ENCODE peak calls at places on chromosome 1, in seven cellular contexts. One of them, this sample, is unnamed.

GRCh38 chr1:93964096-93964776 is 55.0 kb upstream of the GCLM start:
- DNase-seq in body of pancreas: no peak
- DNase-seq in A549: no peak
- DNase-seq in mesendoderm: no peak
- DNase-seq in fibroblast of lung: no peak
- DNase-seq in choroid plexus epithelial cell: no peak
- DNase-seq in heart left ventricle: no peak
- DNase-seq in this sample: no peak

GRCh38 chr1:182279724-182280506 is 111.7 kb downstream of the GLUL start:
- DNase-seq in body of pancreas: peak
- DNase-seq in A549: no peak
- DNase-seq in mesendoderm: peak
- DNase-seq in fibroblast of lung: no peak
- DNase-seq in choroid plexus epithelial cell: no peak
- DNase-seq in heart left ventricle: no peak
- DNase-seq in this sample: no peak

GRCh38 chr1:6507461-6507911 is 16.0 kb upstream of the PLEKHG5 start:
- DNase-seq in body of pancreas: no peak
- DNase-seq in A549: no peak
- DNase-seq in mesendoderm: no peak
- DNase-seq in fibroblast of lung: no peak
- DNase-seq in choroid plexus epithelial cell: no peak
- DNase-seq in heart left ventricle: no peak
- DNase-seq in this sample: no peak

GRCh38 chr1:84165566-84165965 is 21.5 kb downstream of the PRKACB start:
- DNase-seq in body of pancreas: no peak
- DNase-seq in A549: no peak
- DNase-seq in mesendoderm: no peak
- DNase-seq in fibroblast of lung: no peak
- DNase-seq in choroid plexus epithelial cell: no peak
- DNase-seq in heart left ventricle: no peak
- DNase-seq in this sample: no peak

GRCh38 chr1:206803221-206803730 is 31.0 kb upstream of the IL10 start:
- DNase-seq in body of pancreas: no peak
- DNase-seq in A549: no peak
- DNase-seq in mesendoderm: peak
- DNase-seq in fibroblast of lung: no peak
- DNase-seq in choroid plexus epithelial cell: no peak
- DNase-seq in heart left ventricle: no peak
- DNase-seq in this sample: peak

GRCh38 chr1:40948741-40949528 is 30.6 kb upstream of the CTPS1 start:
- DNase-seq in body of pancreas: peak
- DNase-seq in A549: peak
- DNase-seq in mesendoderm: peak
- DNase-seq in fibroblast of lung: peak
- DNase-seq in choroid plexus epithelial cell: peak
- DNase-seq in heart left ventricle: no peak
- DNase-seq in this sample: peak

GRCh38 chr1:86704972-86705632 is 726 bp downstream of the SH3GLB1 start:
- DNase-seq in body of pancreas: peak
- DNase-seq in A549: peak
- DNase-seq in mesendoderm: peak
- DNase-seq in fibroblast of lung: peak
- DNase-seq in choroid plexus epithelial cell: peak
- DNase-seq in heart left ventricle: peak
- DNase-seq in this sample: no peak

GRCh38 chr1:22383526-22384291 is 67.9 kb upstream of the ZBTB40 start:
- DNase-seq in body of pancreas: no peak
- DNase-seq in A549: peak
- DNase-seq in mesendoderm: no peak
- DNase-seq in fibroblast of lung: no peak
- DNase-seq in choroid plexus epithelial cell: no peak
- DNase-seq in heart left ventricle: no peak
- DNase-seq in this sample: no peak

GRCh38 chr1:59366352-59366751 is 69.5 kb downstream of the FGGY start:
- DNase-seq in body of pancreas: no peak
- DNase-seq in A549: no peak
- DNase-seq in mesendoderm: no peak
- DNase-seq in fibroblast of lung: peak
- DNase-seq in choroid plexus epithelial cell: peak
- DNase-seq in heart left ventricle: no peak
- DNase-seq in this sample: no peak

GRCh38 chr1:226125831-226126230 is 60.7 kb downstream of the ACBD3 start:
- DNase-seq in body of pancreas: no peak
- DNase-seq in A549: no peak
- DNase-seq in mesendoderm: no peak
- DNase-seq in fibroblast of lung: peak
- DNase-seq in choroid plexus epithelial cell: no peak
- DNase-seq in heart left ventricle: no peak
- DNase-seq in this sample: no peak

GRCh38 chr1:151908228-151908691 is 1.1 kb downstream of the THEM4 start:
- DNase-seq in body of pancreas: no peak
- DNase-seq in A549: no peak
- DNase-seq in mesendoderm: peak
- DNase-seq in fibroblast of lung: peak
- DNase-seq in choroid plexus epithelial cell: peak
- DNase-seq in heart left ventricle: no peak
- DNase-seq in this sample: no peak

GRCh38 chr1:6384962-6385672 is 8.4 kb downstream of the ACOT7 start:
- DNase-seq in body of pancreas: peak
- DNase-seq in A549: no peak
- DNase-seq in mesendoderm: no peak
- DNase-seq in fibroblast of lung: peak
- DNase-seq in choroid plexus epithelial cell: no peak
- DNase-seq in heart left ventricle: no peak
- DNase-seq in this sample: no peak

GRCh38 chr1:175206687-175207086 is 14.1 kb upstream of the KIAA0040 start:
- DNase-seq in body of pancreas: no peak
- DNase-seq in A549: no peak
- DNase-seq in mesendoderm: no peak
- DNase-seq in fibroblast of lung: no peak
- DNase-seq in choroid plexus epithelial cell: no peak
- DNase-seq in heart left ventricle: no peak
- DNase-seq in this sample: no peak

GRCh38 chr1:149978547-149979023 is 31.9 kb downstream of the OTUD7B start:
- DNase-seq in body of pancreas: peak
- DNase-seq in A549: no peak
- DNase-seq in mesendoderm: no peak
- DNase-seq in fibroblast of lung: no peak
- DNase-seq in choroid plexus epithelial cell: peak
- DNase-seq in heart left ventricle: no peak
- DNase-seq in this sample: no peak

GRCh38 chr1:97137862-97138514 is 416.4 kb downstream of the PTBP2 start:
- DNase-seq in body of pancreas: peak
- DNase-seq in A549: peak
- DNase-seq in mesendoderm: peak
- DNase-seq in fibroblast of lung: peak
- DNase-seq in choroid plexus epithelial cell: peak
- DNase-seq in heart left ventricle: peak
- DNase-seq in this sample: peak

GRCh38 chr1:18739408-18739807 is 108.8 kb downstream of the PAX7 start:
- DNase-seq in body of pancreas: no peak
- DNase-seq in A549: no peak
- DNase-seq in mesendoderm: no peak
- DNase-seq in fibroblast of lung: no peak
- DNase-seq in choroid plexus epithelial cell: no peak
- DNase-seq in heart left ventricle: no peak
- DNase-seq in this sample: no peak

GRCh38 chr1:30514945-30515344 is 208.4 kb downstream of the MATN1 start:
- DNase-seq in body of pancreas: no peak
- DNase-seq in A549: no peak
- DNase-seq in mesendoderm: no peak
- DNase-seq in fibroblast of lung: no peak
- DNase-seq in choroid plexus epithelial cell: no peak
- DNase-seq in heart left ventricle: no peak
- DNase-seq in this sample: no peak

GRCh38 chr1:42658880-42659337 is 686 bp downstream of the PPIH start:
- DNase-seq in body of pancreas: no peak
- DNase-seq in A549: no peak
- DNase-seq in mesendoderm: no peak
- DNase-seq in fibroblast of lung: peak
- DNase-seq in choroid plexus epithelial cell: peak
- DNase-seq in heart left ventricle: no peak
- DNase-seq in this sample: no peak

GRCh38 chr1:58460469-58460868 is 86.1 kb downstream of the OMA1 start:
- DNase-seq in body of pancreas: no peak
- DNase-seq in A549: no peak
- DNase-seq in mesendoderm: no peak
- DNase-seq in fibroblast of lung: peak
- DNase-seq in choroid plexus epithelial cell: peak
- DNase-seq in heart left ventricle: no peak
- DNase-seq in this sample: peak

GRCh38 chr1:2091611-2092604 is 41.7 kb downstream of the PRKCZ start:
- DNase-seq in body of pancreas: peak
- DNase-seq in A549: no peak
- DNase-seq in mesendoderm: peak
- DNase-seq in fibroblast of lung: peak
- DNase-seq in choroid plexus epithelial cell: no peak
- DNase-seq in heart left ventricle: no peak
- DNase-seq in this sample: no peak

GRCh38 chr1:92623187-92623778 is 136.6 kb upstream of the GFI1 start:
- DNase-seq in body of pancreas: no peak
- DNase-seq in A549: no peak
- DNase-seq in mesendoderm: no peak
- DNase-seq in fibroblast of lung: peak
- DNase-seq in choroid plexus epithelial cell: peak
- DNase-seq in heart left ventricle: no peak
- DNase-seq in this sample: peak

GRCh38 chr1:66770240-66770639 is 18.0 kb downstream of the DYNLT5 start:
- DNase-seq in body of pancreas: no peak
- DNase-seq in A549: no peak
- DNase-seq in mesendoderm: no peak
- DNase-seq in fibroblast of lung: no peak
- DNase-seq in choroid plexus epithelial cell: no peak
- DNase-seq in heart left ventricle: no peak
- DNase-seq in this sample: no peak

GRCh38 chr1:43438576-43439120 is 15.1 kb downstream of the HYI start:
- DNase-seq in body of pancreas: no peak
- DNase-seq in A549: no peak
- DNase-seq in mesendoderm: no peak
- DNase-seq in fibroblast of lung: no peak
- DNase-seq in choroid plexus epithelial cell: no peak
- DNase-seq in heart left ventricle: no peak
- DNase-seq in this sample: no peak

DNA sequence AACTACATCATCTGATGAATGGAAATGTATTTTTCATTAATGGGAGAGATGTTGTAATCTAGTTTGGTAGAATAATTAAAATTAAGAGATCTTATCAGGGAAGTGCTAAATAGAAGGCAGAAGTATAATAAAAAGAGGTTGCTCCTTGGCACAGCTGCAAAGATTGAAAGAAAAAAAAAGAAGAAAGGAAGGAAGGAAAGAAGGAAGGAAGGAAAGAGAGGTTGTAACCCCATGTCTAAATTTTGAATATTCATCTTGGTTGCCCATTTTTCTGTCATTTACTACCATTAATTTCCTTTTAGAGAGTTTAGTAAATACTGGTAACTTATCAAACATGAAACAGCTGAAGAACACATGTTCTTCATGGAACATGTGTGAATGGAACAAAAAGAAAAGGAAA is 10.5 kb upstream of the MDM4 start:
- DNase-seq in body of pancreas: no peak
- DNase-seq in A549: no peak
- DNase-seq in mesendoderm: no peak
- DNase-seq in fibroblast of lung: no peak
- DNase-seq in choroid plexus epithelial cell: no peak
- DNase-seq in heart left ventricle: no peak
- DNase-seq in this sample: no peak
- H3K4me3 ChIP-seq in body of pancreas: no peak
- H3K4me3 ChIP-seq in A549: peak
- H3K4me3 ChIP-seq in mesendoderm: no peak
- H3K4me3 ChIP-seq in fibroblast of lung: no peak
- H3K4me3 ChIP-seq in choroid plexus epithelial cell: peak
- H3K4me3 ChIP-seq in heart left ventricle: peak
- H3K4me3 ChIP-seq in this sample: peak

GRCh38 chr1:153030895-153031294 is at the start of gene SPRR1B:
- DNase-seq in body of pancreas: no peak
- DNase-seq in A549: no peak
- DNase-seq in mesendoderm: no peak
- DNase-seq in fibroblast of lung: no peak
- DNase-seq in choroid plexus epithelial cell: no peak
- DNase-seq in heart left ventricle: no peak
- DNase-seq in this sample: no peak

GRCh38 chr1:153040950-153041631 is at the start of gene SPRR2D:
- DNase-seq in body of pancreas: no peak
- DNase-seq in A549: no peak
- DNase-seq in mesendoderm: no peak
- DNase-seq in fibroblast of lung: no peak
- DNase-seq in choroid plexus epithelial cell: no peak
- DNase-seq in heart left ventricle: no peak
- DNase-seq in this sample: no peak

GRCh38 chr1:153032677-153033308 is 1.8 kb downstream of the SPRR1B start:
- DNase-seq in body of pancreas: peak
- DNase-seq in A549: peak
- DNase-seq in mesendoderm: peak
- DNase-seq in fibroblast of lung: peak
- DNase-seq in choroid plexus epithelial cell: peak
- DNase-seq in heart left ventricle: no peak
- DNase-seq in this sample: no peak

GRCh38 chr1:153032073-153032472 is 1.1 kb downstream of the SPRR1B start:
- DNase-seq in body of pancreas: no peak
- DNase-seq in A549: no peak
- DNase-seq in mesendoderm: no peak
- DNase-seq in fibroblast of lung: no peak
- DNase-seq in choroid plexus epithelial cell: no peak
- DNase-seq in heart left ventricle: no peak
- DNase-seq in this sample: no peak

GRCh38 chr1:153035211-153035610 is 4.2 kb downstream of the SPRR1B start:
- DNase-seq in body of pancreas: no peak
- DNase-seq in A549: no peak
- DNase-seq in mesendoderm: no peak
- DNase-seq in fibroblast of lung: no peak
- DNase-seq in choroid plexus epithelial cell: no peak
- DNase-seq in heart left ventricle: no peak
- DNase-seq in this sample: no peak
- H3K4me3 ChIP-seq in body of pancreas: no peak
- H3K4me3 ChIP-seq in A549: no peak
- H3K4me3 ChIP-seq in mesendoderm: no peak
- H3K4me3 ChIP-seq in fibroblast of lung: no peak
- H3K4me3 ChIP-seq in choroid plexus epithelial cell: no peak
- H3K4me3 ChIP-seq in heart left ventricle: no peak
- H3K4me3 ChIP-seq in this sample: no peak

GRCh38 chr1:153509036-153509435 is 26.8 kb downstream of the S100A6 start:
- DNase-seq in body of pancreas: no peak
- DNase-seq in A549: no peak
- DNase-seq in mesendoderm: no peak
- DNase-seq in fibroblast of lung: no peak
- DNase-seq in choroid plexus epithelial cell: no peak
- DNase-seq in heart left ventricle: no peak
- DNase-seq in this sample: no peak
- H3K4me3 ChIP-seq in body of pancreas: no peak
- H3K4me3 ChIP-seq in A549: no peak
- H3K4me3 ChIP-seq in mesendoderm: no peak
- H3K4me3 ChIP-seq in fibroblast of lung: no peak
- H3K4me3 ChIP-seq in choroid plexus epithelial cell: no peak
- H3K4me3 ChIP-seq in heart left ventricle: no peak
- H3K4me3 ChIP-seq in this sample: no peak

DNA sequence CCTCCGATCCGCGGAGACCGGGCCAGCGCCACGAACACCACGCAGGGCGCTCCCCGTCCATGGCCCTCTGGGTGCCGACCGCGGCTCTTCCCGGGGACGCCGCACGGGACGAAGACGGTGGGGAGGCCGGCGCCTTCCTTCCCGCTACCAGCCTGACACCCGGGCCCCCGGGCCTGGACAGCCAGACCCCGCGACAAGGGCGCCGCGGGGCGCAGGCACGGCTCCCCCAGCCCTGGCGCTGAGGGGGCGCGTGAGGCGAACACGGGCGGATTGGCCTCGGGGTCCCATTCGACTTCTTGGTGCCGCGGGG is 629 bp upstream of the NOC2L start:
- DNase-seq in body of pancreas: no peak
- DNase-seq in A549: no peak
- DNase-seq in mesendoderm: no peak
- DNase-seq in fibroblast of lung: no peak
- DNase-seq in choroid plexus epithelial cell: no peak
- DNase-seq in heart left ventricle: no peak
- DNase-seq in this sample: no peak
- H3K4me3 ChIP-seq in body of pancreas: no peak
- H3K4me3 ChIP-seq in A549: peak
- H3K4me3 ChIP-seq in mesendoderm: no peak
- H3K4me3 ChIP-seq in fibroblast of lung: no peak
- H3K4me3 ChIP-seq in choroid plexus epithelial cell: peak
- H3K4me3 ChIP-seq in heart left ventricle: peak
- H3K4me3 ChIP-seq in this sample: peak

This sample was measured in Jurkat, Clone E6-1.